ENCODE peak calls at places on chromosomes 11 and 22, in five cellular contexts. Y is transverse colon, W is psoas muscle, G is A549, V is left ventricle myocardium inferior. O is an unnamed sample.
A peak's percentile ranks its signal among the peaks of the same experiment; 100 is the strongest.

GRCh38 chr22:28419916-28420315 is 259.7 kb downstream of the TTC28 start:
- DNase-seq in Y (no peak), W (no peak), G (no peak), V (no peak), O (no peak)

GRCh38 chr11:119641991-119642745 is 86.8 kb downstream of the NECTIN1 start:
- DNase-seq in Y (no peak), W (no peak), G (peak; percentile 38), V (no peak), O (no peak)

GRCh38 chr11:5550440-5551095 is 2.2 kb upstream of the OR52H1 start:
- DNase-seq in Y (no peak), W (no peak), G (no peak), V (no peak), O (no peak)

GRCh38 chr22:19843107-19843856 is 11.4 kb downstream of the GNB1L start:
- DNase-seq in Y (no peak), W (peak; percentile 49), G (no peak), V (no peak), O (peak; percentile 71)

GRCh38 chr11:7905961-7906429 is 25.1 kb downstream of the OR10A6 start:
- DNase-seq in Y (no peak), W (no peak), G (no peak), V (no peak), O (no peak)

GRCh38 chr11:111269146-111269868 is 23.8 kb downstream of the POU2AF2 start:
- DNase-seq in Y (no peak), W (no peak), G (no peak), V (no peak), O (no peak)

GRCh38 chr22:44247346-44247745 is 65.4 kb downstream of the SHISAL1 start:
- DNase-seq in Y (no peak), W (no peak), G (no peak), V (no peak), O (no peak)

GRCh38 chr11:10893713-10894112 is 35.9 kb upstream of the ZBED5 start:
- DNase-seq in Y (no peak), W (no peak), G (peak; percentile 18), V (no peak), O (no peak)

GRCh38 chr11:93005239-93005638 is 35.8 kb downstream of the MTNR1B start:
- DNase-seq in Y (no peak), W (no peak), G (no peak), V (no peak), O (no peak)

DNA sequence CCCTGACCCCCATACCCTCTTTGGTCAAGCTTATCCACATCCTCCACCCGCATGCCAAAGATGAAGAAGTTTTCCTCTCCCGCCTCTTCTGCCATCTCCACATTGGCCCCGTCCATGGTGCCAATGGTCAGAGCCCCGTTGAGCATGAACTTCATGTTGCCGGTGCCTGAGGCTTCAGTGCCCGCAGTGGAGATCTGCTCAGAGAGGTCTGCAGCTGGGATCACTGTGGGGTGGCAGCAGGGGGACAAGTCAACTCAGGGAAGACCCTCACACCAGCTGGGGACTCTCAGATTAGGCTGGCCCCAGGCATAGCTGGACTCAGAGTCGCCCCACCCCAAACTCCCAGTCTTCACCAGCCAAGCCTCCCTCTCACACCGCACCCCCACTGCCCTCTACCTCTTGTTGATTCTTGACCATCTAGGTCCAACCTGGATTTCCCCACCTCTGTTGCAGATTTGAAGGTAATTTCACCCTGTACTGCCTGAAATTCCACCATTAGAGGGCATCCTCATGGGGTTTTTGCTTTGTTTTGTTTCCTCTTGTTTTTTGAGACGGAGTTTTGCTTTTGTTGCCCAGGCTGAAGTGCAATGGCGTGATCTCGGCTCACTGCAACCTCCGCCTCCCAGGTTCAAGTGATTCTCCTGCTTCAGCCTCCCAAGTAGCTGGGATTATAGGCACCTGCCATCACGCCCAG is 6.6 kb upstream of the RASGRP2 start:
- DNase-seq in Y (no peak), W (peak; percentile 40), G (no peak), V (no peak), O (no peak)
- H3K27ac ChIP-seq in Y (no peak overlapping the region), W (no peak overlapping the region), G (no peak overlapping the region), V (no peak overlapping the region), O (no peak overlapping the region)

DNA sequence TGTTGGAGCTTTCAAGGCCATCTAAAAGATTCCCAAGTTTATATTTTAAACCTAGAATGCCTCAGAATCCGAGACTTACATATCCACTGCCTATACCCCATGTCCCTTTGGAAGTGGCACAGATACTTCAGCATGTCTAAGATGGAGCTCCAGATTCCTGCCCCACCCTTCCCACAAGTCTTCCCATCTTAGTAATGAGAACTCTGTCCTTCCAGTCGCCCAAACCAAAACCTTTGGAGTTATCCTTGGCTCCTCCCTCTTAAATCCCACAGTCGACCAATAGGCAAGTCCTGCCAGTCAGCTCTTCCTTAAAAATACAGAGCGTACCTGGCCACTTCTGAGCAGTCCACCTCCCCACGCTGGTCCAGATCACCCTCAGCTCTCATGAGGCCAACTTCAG is 4.3 kb downstream of the POLD4 start:
- DNase-seq in Y (no peak), W (no peak), G (no peak), V (no peak), O (no peak)
- H3K4me1 ChIP-seq in Y (peaks cover 38% of the 10 kb centered on the region), W (peaks cover 23% of the 10 kb centered on the region), G (peaks cover 78% of the 10 kb centered on the region), V (peaks cover 49% of the 10 kb centered on the region), O (peaks cover 10% of the 10 kb centered on the region)

GRCh38 chr11:130177782-130178181 is 18.2 kb downstream of the ST14 start:
- DNase-seq in Y (no peak), W (no peak), G (no peak), V (no peak), O (no peak)

GRCh38 chr11:130180491-130180890 is 20.9 kb downstream of the ST14 start:
- DNase-seq in Y (no peak), W (no peak), G (no peak), V (no peak), O (no peak)

GRCh38 chr11:130178441-130178971 is 18.9 kb downstream of the ST14 start:
- DNase-seq in Y (peak; percentile 56), W (no peak), G (no peak), V (peak; percentile 38), O (no peak)

GRCh38 chr11:130179396-130180306 is 20.1 kb downstream of the ST14 start:
- DNase-seq in Y (peak; percentile 63), W (no peak), G (no peak), V (no peak), O (no peak)

DNA sequence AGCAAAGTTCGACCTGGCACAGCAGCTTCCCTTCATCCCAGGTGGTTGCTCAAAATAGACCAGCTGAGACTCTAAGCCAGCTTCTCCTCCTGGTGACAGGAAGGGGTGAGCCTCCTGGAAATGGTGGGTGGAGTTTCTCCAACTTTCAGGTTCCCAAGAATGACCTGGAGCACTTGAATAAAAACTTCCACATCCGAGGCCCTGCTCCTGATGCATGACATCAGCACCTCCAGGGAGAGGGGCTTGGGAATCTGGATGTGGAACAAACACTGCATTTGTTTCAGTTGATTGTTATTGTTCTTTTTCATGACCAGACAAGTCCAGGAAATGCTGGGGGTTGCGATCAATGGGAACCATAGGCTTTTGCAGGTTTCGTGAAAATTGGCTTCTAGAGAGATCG is 19.4 kb downstream of the ST14 start:
- DNase-seq in Y (no peak), W (no peak), G (no peak), V (no peak), O (no peak)
- H3K27ac ChIP-seq in Y (peak overlapping the region; percentile 93), W (no peak overlapping the region), G (no peak overlapping the region), V (peak overlapping the region; percentile 89), O (no peak overlapping the region)

GRCh38 chr22:31650391-31650790 is 11.6 kb downstream of the PISD start:
- DNase-seq in Y (no peak), W (no peak), G (no peak), V (no peak), O (no peak)

GRCh38 chr22:31647921-31648320 is 14.1 kb downstream of the PISD start:
- DNase-seq in Y (no peak), W (no peak), G (no peak), V (no peak), O (no peak)

GRCh38 chr22:31647066-31647465 is 14.9 kb downstream of the PISD start:
- DNase-seq in Y (no peak), W (no peak), G (no peak), V (no peak), O (no peak)

GRCh38 chr22:31647516-31647915 is 14.5 kb downstream of the PISD start:
- DNase-seq in Y (no peak), W (no peak), G (no peak), V (no peak), O (no peak)

GRCh38 chr22:31646186-31647019 is 15.6 kb downstream of the PISD start:
- DNase-seq in Y (no peak), W (no peak), G (peak; percentile 34), V (no peak), O (peak; percentile 6)
- H3K4me1 ChIP-seq in Y (no peaks in the 10 kb centered on the region), W (no peaks in the 10 kb centered on the region), G (peaks cover 35% of the 10 kb centered on the region), V (no peaks in the 10 kb centered on the region), O (no peaks in the 10 kb centered on the region)

GRCh38 chr11:11978792-11979486 is 29.5 kb downstream of the DKK3 start:
- DNase-seq in Y (peak; percentile 29), W (peak; percentile 90), G (no peak), V (peak; percentile 92), O (peak; percentile 95)

GRCh38 chr11:11977206-11977938 is 31.1 kb downstream of the DKK3 start:
- DNase-seq in Y (peak; percentile 63), W (peak; percentile 72), G (peak; percentile 71), V (peak; percentile 71), O (peak; percentile 91)

GRCh38 chr11:11976476-11977187 is 31.8 kb downstream of the DKK3 start:
- DNase-seq in Y (peak; percentile 53), W (peak; percentile 43), G (no peak), V (no peak), O (peak; percentile 48)

GRCh38 chr11:11979487-11980117 is 28.8 kb downstream of the DKK3 start:
- DNase-seq in Y (no peak), W (peak; percentile 57), G (no peak), V (peak; percentile 54), O (peak; percentile 78)

DNA sequence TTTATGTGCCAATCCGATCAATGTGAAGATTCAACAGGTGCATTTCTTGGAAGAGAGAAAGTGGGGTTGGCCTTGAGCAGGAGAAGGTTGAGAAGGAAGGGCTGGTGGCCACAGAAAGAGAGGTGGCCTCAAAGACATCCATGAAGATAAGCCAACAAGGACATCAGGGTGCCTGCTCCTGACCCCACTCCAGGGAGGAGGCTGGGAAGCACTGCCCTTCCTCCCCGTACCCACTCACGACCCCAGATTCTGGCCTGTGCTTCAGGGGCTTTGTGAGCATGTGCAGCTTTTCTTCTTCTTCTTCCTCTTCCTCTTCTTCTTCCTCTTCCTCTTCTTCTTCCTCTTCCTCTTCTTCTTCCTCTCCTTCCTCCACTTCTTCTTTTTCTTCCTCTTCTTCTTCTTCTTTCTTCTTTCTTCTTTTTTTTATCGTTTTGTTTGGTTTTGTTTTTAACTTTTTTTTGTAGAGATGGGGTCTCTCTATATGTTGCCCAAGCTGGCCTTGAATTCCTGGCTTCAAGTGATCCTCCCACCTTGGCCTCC is 30.3 kb downstream of the DKK3 start:
- DNase-seq in Y (no peak), W (peak; percentile 35), G (no peak), V (no peak), O (no peak)
- H3K27ac ChIP-seq in Y (peak overlapping the region; percentile 67), W (peak overlapping the region; percentile 56), G (peak overlapping the region; percentile 93), V (peak overlapping the region; percentile 96), O (peak overlapping the region; percentile 97)